ENCODE peak calls at places on chromosomes 3 and 15, in ten cellular contexts. E is HCT116, S is gastrocnemius medialis, G is hypothalamus, R is neural crest cell, K is T47D, V is AG08395, D is mammary epithelial cell, I is amygdala, Q is M059J. U is an unnamed sample.
A peak's percentile ranks its signal among the peaks of the same experiment; 100 is the strongest.

GRCh38 chr15:100335335-100335999 is 6.3 kb downstream of the ADAMTS17 start:
- DNase-seq in S (no peak), G (no peak), K (peak; percentile 27), Q (peak; percentile 12), D (no peak), I (no peak), R (no peak), E (no peak), V (no peak), U (no peak)

GRCh38 chr3:39216176-39216790 is 23.9 kb upstream of the XIRP1 start:
- DNase-seq in E (no peak), S (no peak), V (no peak), R (no peak), K (no peak), Q (no peak), I (no peak), D (no peak), G (no peak), U (no peak)

GRCh38 chr3:156477306-156477705 is 77.6 kb downstream of the SSR3 start:
- DNase-seq in R (no peak), I (no peak), E (no peak), V (peak; percentile 80), S (no peak), Q (peak; percentile 41), D (no peak), K (no peak), G (no peak), U (peak; percentile 17)

GRCh38 chr15:27260523-27260922 is 289.5 kb downstream of the GABRG3 start:
- DNase-seq in R (no peak), K (no peak), G (no peak), E (no peak), D (no peak), Q (no peak), S (no peak), I (no peak), V (no peak), U (no peak)

GRCh38 chr15:61049934-61050333 is 179.2 kb downstream of the RORA start:
- DNase-seq in V (no peak), Q (peak; percentile 83), S (no peak), R (no peak), K (peak; percentile 7), E (no peak), I (no peak), G (no peak), D (no peak), U (peak; percentile 79)

GRCh38 chr15:24955549-24955929 is 752 bp downstream of the SNRPN start:
- DNase-seq in D (no peak), V (no peak), I (peak; percentile 18), R (no peak), E (no peak), S (no peak), Q (peak; percentile 1), G (no peak), K (no peak), U (no peak)

GRCh38 chr3:118347781-118348557 is 686.7 kb downstream of the IGSF11 start:
- DNase-seq in E (no peak), G (no peak), S (no peak), V (no peak), I (no peak), Q (no peak), R (no peak), K (no peak), D (no peak), U (no peak)

GRCh38 chr3:45010718-45011355 is 15.3 kb upstream of the CLEC3B start:
- DNase-seq in V (peak; percentile 90), R (no peak), D (peak; percentile 77), Q (peak; percentile 94), E (no peak), K (no peak), S (peak; percentile 51), I (no peak), G (no peak), U (no peak)

GRCh38 chr3:31077021-31077601 is 182.7 kb upstream of the GADL1 start:
- DNase-seq in S (no peak), R (no peak), Q (peak; percentile 96), D (peak; percentile 99), K (no peak), I (no peak), V (peak; percentile 83), E (peak; percentile 80), G (no peak), U (peak; percentile 78)

GRCh38 chr15:83365370-83365938 is 81.0 kb upstream of the BNC1 start:
- DNase-seq in Q (peak; percentile 49), R (peak; percentile 30), K (no peak), E (peak; percentile 16), D (peak; percentile 87), V (peak; percentile 78), S (no peak), I (peak; percentile 31), G (peak; percentile 22), U (peak; percentile 79)

U was measured in MG63.